ENCODE peak calls at places on chromosomes 5 and 9, in four cellular contexts. R, M, D and P are unnamed samples.

GRCh38 chr5:157750320-157750719 is 6.8 kb downstream of the LSM11 start:
- DNase-seq in R (no peak), M (no peak), D (no peak), P (no peak)

GRCh38 chr9:137787376-137787775 is 90.2 kb upstream of the CACNA1B start:
- DNase-seq in R (no peak), M (no peak), D (no peak), P (no peak)

GRCh38 chr5:150895431-150896428 is 9.1 kb downstream of the ZNF300 start:
- DNase-seq in R (no peak), M (no peak), D (no peak), P (no peak)

GRCh38 chr5:43833966-43834365 is 231.0 kb downstream of the NNT start:
- DNase-seq in R (no peak), M (no peak), D (no peak), P (no peak)

GRCh38 chr9:34664281-34665108 is 2.0 kb upstream of the CCL27 start:
- DNase-seq in R (peak), M (peak), D (peak), P (peak)

GRCh38 chr5:133868946-133869674 is 99.3 kb downstream of the C5orf15 start:
- DNase-seq in R (peak), M (peak), D (peak), P (peak)

GRCh38 chr9:79266986-79267385 is 304.8 kb upstream of the TLE4 start:
- DNase-seq in R (no peak), M (no peak), D (no peak), P (no peak)

GRCh38 chr5:113760486-113760885 is 247.0 kb downstream of the YTHDC2 start:
- DNase-seq in R (no peak), M (no peak), D (no peak), P (no peak)

GRCh38 chr5:93677344-93678021 is 63.9 kb downstream of the POU5F2 start:
- DNase-seq in R (peak), M (no peak), D (peak), P (no peak)

GRCh38 chr5:32790411-32790951 is 79.4 kb downstream of the NPR3 start:
- DNase-seq in R (no peak), M (no peak), D (no peak), P (no peak)

GRCh38 chr5:179141867-179142266 is 81.7 kb downstream of the ZNF354C start:
- DNase-seq in R (no peak), M (no peak), D (peak), P (no peak)

GRCh38 chr5:78827725-78828124 is 157.4 kb downstream of the ARSB start:
- DNase-seq in R (no peak), M (no peak), D (no peak), P (no peak)

GRCh38 chr5:142618125-142618524 is 67.8 kb downstream of the FGF1 start:
- DNase-seq in R (no peak), M (no peak), D (no peak), P (no peak)

GRCh38 chr5:74019923-74020322 is 393.9 kb downstream of the ARHGEF28 start:
- DNase-seq in R (no peak), M (no peak), D (no peak), P (no peak)

GRCh38 chr5:84634256-84634655 is 249.6 kb upstream of the EDIL3 start:
- DNase-seq in R (no peak), M (no peak), D (no peak), P (no peak)

GRCh38 chr9:86340356-86341006 is 13.7 kb downstream of the TUT7 start:
- DNase-seq in R (no peak), M (no peak), D (no peak), P (no peak)

GRCh38 chr9:79131876-79132377 is 439.8 kb upstream of the TLE4 start:
- DNase-seq in R (no peak), M (no peak), D (no peak), P (no peak)

GRCh38 chr9:88738708-88739107 is 203.7 kb downstream of the NXNL2 start:
- DNase-seq in R (no peak), M (no peak), D (peak), P (peak)

GRCh38 chr5:179819296-179820126 is 1.2 kb upstream of the SQSTM1 start:
- DNase-seq in R (no peak), M (peak), D (peak), P (peak)

GRCh38 chr5:144142030-144142825 is 28.2 kb downstream of the YIPF5 start:
- DNase-seq in R (peak), M (peak), D (peak), P (peak)

GRCh38 chr5:160925281-160925680 is 73.3 kb upstream of the ATP10B start:
- DNase-seq in R (no peak), M (no peak), D (no peak), P (no peak)

GRCh38 chr9:86508208-86508903 is 154.1 kb upstream of the TUT7 start:
- DNase-seq in R (no peak), M (no peak), D (no peak), P (no peak)

GRCh38 chr5:151144275-151144674 is 13.3 kb downstream of the ANXA6 start:
- DNase-seq in R (no peak), M (no peak), D (no peak), P (no peak)

GRCh38 chr9:110126986-110127864 is 80.7 kb downstream of the C9orf152 start:
- DNase-seq in R (no peak), M (no peak), D (no peak), P (no peak)

GRCh38 chr5:132998553-132998952 is 27.8 kb downstream of the ZCCHC10 start:
- DNase-seq in R (no peak), M (no peak), D (no peak), P (no peak)

GRCh38 chr9:111945216-111945615 is 48.6 kb downstream of the UGCG start:
- DNase-seq in R (no peak), M (no peak), D (no peak), P (no peak)

GRCh38 chr5:92544567-92544966 is 1036.5 kb downstream of the NR2F1-AS1 start:
- DNase-seq in R (no peak), M (no peak), D (no peak), P (no peak)

GRCh38 chr9:89367726-89368437 is 49.6 kb downstream of the SECISBP2 start:
- DNase-seq in R (no peak), M (no peak), D (no peak), P (no peak)

GRCh38 chr5:171965740-171966139 is 40.7 kb downstream of the FBXW11 start:
- DNase-seq in R (no peak), M (peak), D (no peak), P (no peak)
- TF ChIP-seq JUND in R (no peak), M (no peak), D (no peak), P (no peak)

DNA sequence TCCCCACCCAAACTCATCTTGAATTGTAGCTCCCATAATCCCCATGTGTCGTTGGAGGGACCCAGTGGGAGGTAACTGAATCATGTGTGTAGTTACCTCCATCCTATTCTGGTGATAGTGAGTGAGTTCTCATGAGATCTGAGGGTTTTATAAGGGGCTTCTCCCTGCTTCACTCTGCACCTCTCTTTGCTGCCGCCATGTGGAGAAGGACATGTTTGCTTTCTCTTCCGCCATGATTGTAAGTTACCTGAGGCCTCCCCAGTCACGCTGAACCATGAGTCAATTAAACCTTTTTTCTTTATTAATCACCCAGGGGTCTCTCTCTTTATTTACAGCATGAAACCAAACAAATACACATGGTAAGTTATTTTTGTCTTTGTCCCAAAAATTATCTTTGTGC is 726.1 kb downstream of the CDH18 start:
- DNase-seq in R (no peak), M (peak), D (no peak), P (no peak)
- TF ChIP-seq JUND in R (no peak), M (no peak), D (no peak), P (no peak)

GRCh38 chr5:36698031-36698430 is 91.6 kb downstream of the SLC1A3 start:
- DNase-seq in R (no peak), M (no peak), D (no peak), P (no peak)

GRCh38 chr5:36691993-36692392 is 85.6 kb downstream of the SLC1A3 start:
- DNase-seq in R (no peak), M (no peak), D (no peak), P (no peak)

GRCh38 chr5:36692791-36693763 is 86.7 kb downstream of the SLC1A3 start:
- DNase-seq in R (peak), M (peak), D (peak), P (peak)

GRCh38 chr5:36694351-36694750 is 87.9 kb downstream of the SLC1A3 start:
- DNase-seq in R (no peak), M (no peak), D (no peak), P (no peak)

GRCh38 chr5:36696059-36696673 is 89.8 kb downstream of the SLC1A3 start:
- DNase-seq in R (peak), M (peak), D (peak), P (peak)
- TF ChIP-seq JUND in R (no peak), M (no peak), D (no peak), P (no peak)

DNA sequence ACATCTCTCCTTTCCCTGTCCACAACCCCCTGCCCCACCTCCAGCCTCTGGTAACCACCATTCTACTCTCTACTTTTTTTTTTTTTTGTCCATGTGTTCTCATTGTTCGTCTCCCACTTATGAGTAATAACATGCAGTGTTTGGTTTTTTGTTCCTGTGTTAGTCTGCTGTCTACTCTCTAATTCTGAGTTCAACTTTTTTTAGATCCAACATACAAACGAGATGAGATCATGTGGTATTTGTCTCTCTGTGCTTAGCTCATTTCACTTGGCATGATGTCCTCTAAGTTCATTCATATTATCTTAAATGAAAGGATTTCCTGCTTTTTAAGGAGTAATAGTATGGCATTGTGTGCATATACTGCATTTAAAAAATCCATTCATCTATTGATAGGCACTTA is 130.9 kb downstream of the NMUR2 start:
- DNase-seq in R (no peak), M (no peak), D (no peak), P (no peak)
- TF ChIP-seq JUND in R (no peak), M (no peak), D (no peak), P (no peak)

GRCh38 chr5:127833999-127834953 is 131.1 kb downstream of the CCDC192 start:
- DNase-seq in R (no peak), M (no peak), D (no peak), P (no peak)
- TF ChIP-seq JUND in R (no peak), M (no peak), D (no peak), P (no peak)

GRCh38 chr9:76734716-76735115 is 29.5 kb upstream of the PCA3 start:
- DNase-seq in R (no peak), M (no peak), D (no peak), P (no peak)
- TF ChIP-seq JUND in R (no peak), M (no peak), D (no peak), P (no peak)

DNA sequence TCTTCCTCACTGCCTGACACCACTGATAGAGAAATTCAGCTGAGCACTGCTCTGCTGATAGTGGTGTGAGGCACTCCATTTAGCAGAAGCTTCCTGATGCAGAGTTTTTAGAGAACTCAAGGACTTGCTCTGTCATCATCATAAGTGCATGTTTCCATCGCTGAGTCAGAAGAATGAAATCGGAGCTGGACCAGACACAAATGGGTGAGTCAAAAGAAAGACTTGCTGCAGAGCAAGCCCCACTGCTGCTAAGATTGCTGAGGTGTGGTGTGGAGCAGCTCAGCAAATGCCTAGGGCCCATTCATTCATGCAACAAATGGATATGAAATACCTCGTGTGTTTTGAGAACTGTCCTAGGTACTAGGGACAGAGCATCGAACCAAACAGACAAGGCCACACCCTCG is 410.2 kb upstream of the SLC30A5 start:
- DNase-seq in R (peak), M (peak), D (no peak), P (no peak)
- TF ChIP-seq JUND in R (peak), M (no peak), D (peak), P (no peak)

GRCh38 chr9:3028535-3028934 is 184.6 kb upstream of the PUM3 start:
- DNase-seq in R (no peak), M (no peak), D (no peak), P (no peak)
- TF ChIP-seq JUND in R (no peak), M (no peak), D (no peak), P (no peak)

GRCh38 chr5:36494028-36494427 is 112.4 kb upstream of the SLC1A3 start:
- DNase-seq in R (no peak), M (no peak), D (no peak), P (no peak)

GRCh38 chr5:36492998-36493655 is 113.3 kb upstream of the SLC1A3 start:
- DNase-seq in R (peak), M (no peak), D (no peak), P (no peak)

GRCh38 chr5:36495638-36496010 is 110.8 kb upstream of the SLC1A3 start:
- DNase-seq in R (no peak), M (no peak), D (no peak), P (no peak)

GRCh38 chr5:36496471-36496870 is 109.9 kb upstream of the SLC1A3 start:
- DNase-seq in R (no peak), M (no peak), D (no peak), P (no peak)

GRCh38 chr5:36494756-36495637 is 111.4 kb upstream of the SLC1A3 start:
- DNase-seq in R (no peak), M (no peak), D (no peak), P (no peak)
- TF ChIP-seq JUND in R (no peak), M (no peak), D (no peak), P (no peak)

GRCh38 chr5:636951-637350 is 24.8 kb downstream of the CEP72 start:
- DNase-seq in R (no peak), M (no peak), D (no peak), P (no peak)

GRCh38 chr5:635321-636055 is 23.3 kb downstream of the CEP72 start:
- DNase-seq in R (no peak), M (no peak), D (no peak), P (no peak)

GRCh38 chr5:637581-638450 is 25.7 kb downstream of the CEP72 start:
- DNase-seq in R (no peak), M (no peak), D (no peak), P (no peak)

GRCh38 chr5:634191-634590 is 22.1 kb downstream of the CEP72 start:
- DNase-seq in R (no peak), M (no peak), D (no peak), P (no peak)

GRCh38 chr5:633521-633955 is 21.4 kb downstream of the CEP72 start:
- DNase-seq in R (no peak), M (no peak), D (no peak), P (no peak)
- TF ChIP-seq JUND in R (no peak), M (no peak), D (no peak), P (no peak)